ENCODE peak calls at places on chromosomes 5 and 9, in eight cellular contexts. One of them, this sample, is unnamed.

GRCh38 chr5:132226516-132227234 is 978 bp downstream of the P4HA2 start:
- DNase-seq in tibial nerve: no peak
- DNase-seq in thyroid gland: peak; percentile 28
- DNase-seq in OCI-LY7: no peak
- DNase-seq in progenitor cell of endocrine pancreas: no peak
- DNase-seq in testis: peak; percentile 18
- DNase-seq in dorsolateral prefrontal cortex: no peak
- DNase-seq in A549: no peak
- DNase-seq in this sample: no peak

GRCh38 chr5:171313481-171314206 is 4.6 kb downstream of the TLX3 start:
- DNase-seq in tibial nerve: no peak
- DNase-seq in A549: no peak
- DNase-seq in testis: no peak
- DNase-seq in dorsolateral prefrontal cortex: no peak
- DNase-seq in progenitor cell of endocrine pancreas: no peak
- DNase-seq in thyroid gland: no peak
- DNase-seq in OCI-LY7: no peak
- DNase-seq in this sample: no peak

GRCh38 chr5:132471006-132471907 is 19.3 kb downstream of the IRF1 start:
- DNase-seq in OCI-LY7: no peak
- DNase-seq in dorsolateral prefrontal cortex: no peak
- DNase-seq in thyroid gland: peak; percentile 1
- DNase-seq in testis: no peak
- DNase-seq in A549: no peak
- DNase-seq in progenitor cell of endocrine pancreas: no peak
- DNase-seq in tibial nerve: no peak
- DNase-seq in this sample: no peak

GRCh38 chr5:78221964-78222451 is 72.5 kb downstream of the AP3B1 start:
- DNase-seq in testis: peak; percentile 38
- DNase-seq in dorsolateral prefrontal cortex: no peak
- DNase-seq in progenitor cell of endocrine pancreas: no peak
- DNase-seq in thyroid gland: no peak
- DNase-seq in OCI-LY7: peak; percentile 94
- DNase-seq in tibial nerve: no peak
- DNase-seq in A549: no peak
- DNase-seq in this sample: peak; percentile 9

GRCh38 chr5:171432581-171433351 is 13.3 kb downstream of the FGF18 start:
- DNase-seq in testis: no peak
- DNase-seq in dorsolateral prefrontal cortex: no peak
- DNase-seq in progenitor cell of endocrine pancreas: no peak
- DNase-seq in tibial nerve: no peak
- DNase-seq in A549: no peak
- DNase-seq in thyroid gland: no peak
- DNase-seq in OCI-LY7: no peak
- DNase-seq in this sample: no peak

GRCh38 chr9:101026824-101027223 is 1.7 kb upstream of the PLPPR1 start:
- DNase-seq in progenitor cell of endocrine pancreas: no peak
- DNase-seq in dorsolateral prefrontal cortex: no peak
- DNase-seq in testis: no peak
- DNase-seq in tibial nerve: no peak
- DNase-seq in thyroid gland: no peak
- DNase-seq in OCI-LY7: no peak
- DNase-seq in A549: no peak
- DNase-seq in this sample: no peak

GRCh38 chr9:86828631-86829030 is 118.7 kb downstream of the GAS1 start:
- DNase-seq in thyroid gland: no peak
- DNase-seq in tibial nerve: no peak
- DNase-seq in A549: no peak
- DNase-seq in progenitor cell of endocrine pancreas: no peak
- DNase-seq in OCI-LY7: no peak
- DNase-seq in dorsolateral prefrontal cortex: no peak
- DNase-seq in testis: no peak
- DNase-seq in this sample: no peak

GRCh38 chr5:38515648-38516047 is 40.8 kb downstream of the LIFR start:
- DNase-seq in A549: no peak
- DNase-seq in testis: peak; percentile 67
- DNase-seq in OCI-LY7: no peak
- DNase-seq in progenitor cell of endocrine pancreas: no peak
- DNase-seq in dorsolateral prefrontal cortex: no peak
- DNase-seq in thyroid gland: no peak
- DNase-seq in tibial nerve: no peak
- DNase-seq in this sample: peak; percentile 27

GRCh38 chr5:169029661-169030274 is 271.2 kb downstream of the SLIT3 start:
- DNase-seq in OCI-LY7: no peak
- DNase-seq in A549: no peak
- DNase-seq in tibial nerve: no peak
- DNase-seq in testis: no peak
- DNase-seq in progenitor cell of endocrine pancreas: no peak
- DNase-seq in dorsolateral prefrontal cortex: no peak
- DNase-seq in thyroid gland: peak; percentile 69
- DNase-seq in this sample: no peak

GRCh38 chr9:134544388-134545212 is 97.0 kb upstream of the COL5A1 start:
- DNase-seq in tibial nerve: no peak
- DNase-seq in dorsolateral prefrontal cortex: no peak
- DNase-seq in testis: no peak
- DNase-seq in A549: peak; percentile 30
- DNase-seq in progenitor cell of endocrine pancreas: no peak
- DNase-seq in thyroid gland: no peak
- DNase-seq in OCI-LY7: no peak
- DNase-seq in this sample: peak; percentile 52

DNA sequence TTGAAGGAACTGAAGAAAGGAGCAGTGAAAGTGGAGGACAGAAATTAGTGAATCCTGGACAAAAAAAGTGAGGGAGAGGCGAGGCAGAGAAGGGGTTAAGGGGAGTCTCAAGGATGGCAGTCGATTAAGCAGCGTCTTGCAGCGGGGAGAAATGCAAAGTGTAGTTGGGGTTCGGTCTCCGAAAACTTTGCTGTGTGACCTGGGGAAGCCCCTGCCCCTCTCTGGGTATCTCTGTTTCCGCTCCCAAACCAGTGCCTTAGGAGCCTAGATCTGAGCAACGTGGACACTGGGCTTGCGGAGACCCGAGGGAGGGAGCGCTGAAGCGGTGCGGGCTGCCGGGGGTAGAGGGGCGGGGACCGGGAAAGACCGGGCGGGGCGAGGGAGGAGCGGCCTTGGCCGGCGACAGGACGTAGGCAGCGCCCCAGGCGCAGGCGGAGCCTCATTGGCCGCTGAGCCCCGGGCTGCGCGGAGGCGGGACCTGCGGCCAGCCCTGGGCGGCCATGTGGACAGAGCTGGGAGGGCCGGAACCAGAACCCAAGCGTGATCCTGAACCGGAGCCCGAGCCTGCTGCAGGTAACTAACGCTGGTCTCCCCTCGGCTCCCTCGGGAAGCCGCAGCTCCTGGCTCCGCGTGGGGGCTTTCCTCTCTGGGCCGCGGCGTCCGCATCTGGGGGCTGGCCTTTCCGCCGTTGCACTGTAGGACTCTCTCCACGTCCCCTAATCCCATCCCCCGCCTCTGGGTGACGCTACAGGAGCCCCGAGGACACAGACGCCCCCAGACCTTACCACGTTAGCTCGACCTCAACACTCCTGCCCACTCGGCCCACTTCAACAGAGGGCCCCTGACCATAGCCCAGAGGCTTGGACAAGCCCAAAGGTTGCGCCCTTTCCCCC is at the start of gene ALDH1B1:
- DNase-seq in progenitor cell of endocrine pancreas: peak; percentile 77
- DNase-seq in A549: peak; percentile 97
- DNase-seq in thyroid gland: peak; percentile 88
- DNase-seq in OCI-LY7: no peak
- DNase-seq in tibial nerve: peak; percentile 56
- DNase-seq in dorsolateral prefrontal cortex: peak; percentile 84
- DNase-seq in testis: peak; percentile 91
- DNase-seq in this sample: peak; percentile 75
- TF ChIP-seq CTCF in progenitor cell of endocrine pancreas: peak; percentile 39
- TF ChIP-seq CTCF in A549: peak; percentile 32
- TF ChIP-seq CTCF in thyroid gland: no peak
- TF ChIP-seq CTCF in OCI-LY7: no peak
- TF ChIP-seq CTCF in tibial nerve: no peak
- TF ChIP-seq CTCF in dorsolateral prefrontal cortex: no peak
- TF ChIP-seq CTCF in testis: no peak
- TF ChIP-seq CTCF in this sample: peak; percentile 46

DNA sequence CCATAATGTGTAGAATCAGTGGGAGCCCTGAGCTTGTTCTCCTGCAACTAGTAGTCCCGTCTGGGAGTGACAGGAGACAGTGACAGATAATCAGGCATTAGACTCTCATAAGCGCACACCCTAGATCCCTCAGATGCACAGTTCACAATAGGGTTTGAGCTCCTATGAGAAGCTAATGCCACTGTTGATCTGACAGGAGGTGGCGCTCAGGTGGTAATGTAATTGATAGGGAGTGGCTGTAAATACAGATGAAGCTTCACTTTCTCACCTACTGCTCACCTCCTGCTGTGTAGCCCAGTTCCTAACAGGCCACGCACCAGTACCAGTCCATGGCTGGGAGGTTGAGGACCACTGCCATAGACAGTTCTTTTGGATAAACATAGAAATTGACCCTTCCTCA is 188.7 kb downstream of the ROR2 start:
- DNase-seq in progenitor cell of endocrine pancreas: no peak
- DNase-seq in OCI-LY7: no peak
- DNase-seq in tibial nerve: no peak
- DNase-seq in dorsolateral prefrontal cortex: no peak
- DNase-seq in testis: no peak
- DNase-seq in thyroid gland: no peak
- DNase-seq in A549: no peak
- DNase-seq in this sample: no peak
- TF ChIP-seq CTCF in progenitor cell of endocrine pancreas: no peak
- TF ChIP-seq CTCF in OCI-LY7: no peak
- TF ChIP-seq CTCF in tibial nerve: no peak
- TF ChIP-seq CTCF in dorsolateral prefrontal cortex: no peak
- TF ChIP-seq CTCF in testis: no peak
- TF ChIP-seq CTCF in thyroid gland: no peak
- TF ChIP-seq CTCF in A549: no peak
- TF ChIP-seq CTCF in this sample: no peak

GRCh38 chr5:104082754-104083153 is 520.2 kb upstream of the NUDT12 start:
- DNase-seq in progenitor cell of endocrine pancreas: no peak
- DNase-seq in dorsolateral prefrontal cortex: no peak
- DNase-seq in testis: no peak
- DNase-seq in A549: no peak
- DNase-seq in tibial nerve: no peak
- DNase-seq in OCI-LY7: no peak
- DNase-seq in thyroid gland: no peak
- DNase-seq in this sample: no peak
- TF ChIP-seq CTCF in progenitor cell of endocrine pancreas: no peak
- TF ChIP-seq CTCF in dorsolateral prefrontal cortex: no peak
- TF ChIP-seq CTCF in testis: no peak
- TF ChIP-seq CTCF in A549: no peak
- TF ChIP-seq CTCF in tibial nerve: no peak
- TF ChIP-seq CTCF in OCI-LY7: no peak
- TF ChIP-seq CTCF in thyroid gland: no peak
- TF ChIP-seq CTCF in this sample: no peak

GRCh38 chr9:93459432-93459847 is 6.1 kb upstream of the FAM120AOS start:
- DNase-seq in progenitor cell of endocrine pancreas: no peak
- DNase-seq in testis: no peak
- DNase-seq in dorsolateral prefrontal cortex: no peak
- DNase-seq in tibial nerve: no peak
- DNase-seq in OCI-LY7: peak; percentile 19
- DNase-seq in A549: no peak
- DNase-seq in thyroid gland: peak; percentile 40
- DNase-seq in this sample: no peak
- TF ChIP-seq CTCF in progenitor cell of endocrine pancreas: no peak
- TF ChIP-seq CTCF in testis: no peak
- TF ChIP-seq CTCF in dorsolateral prefrontal cortex: no peak
- TF ChIP-seq CTCF in tibial nerve: no peak
- TF ChIP-seq CTCF in OCI-LY7: no peak
- TF ChIP-seq CTCF in A549: no peak
- TF ChIP-seq CTCF in thyroid gland: no peak
- TF ChIP-seq CTCF in this sample: no peak